ENCODE peak calls at places on chromosomes 12 and 14, in four cellular contexts. K is HepG2, A is WERI-Rb-1, C is nephron progenitor cell. Z is an unnamed sample.

GRCh38 chr12:49702676-49703228 is 4.5 kb downstream of the FMNL3 start:
- DNase-seq in K (no peak), A (no peak), C (no peak), Z (no peak)

GRCh38 chr12:132729541-132730320 is 19.1 kb downstream of the PGAM5 start:
- DNase-seq in K (no peak), A (peak), C (no peak), Z (peak)

GRCh38 chr14:43877351-43877900 is 629.7 kb downstream of the FSCB start:
- DNase-seq in K (no peak), A (no peak), C (no peak), Z (no peak)

GRCh38 chr14:104593710-104594121 is 10.9 kb downstream of the TMEM179 start:
- DNase-seq in K (no peak), A (no peak), C (peak), Z (no peak)

GRCh38 chr12:57430117-57430930 is 519 bp downstream of the R3HDM2 start:
- DNase-seq in K (no peak), A (no peak), C (peak), Z (peak)

GRCh38 chr14:105184461-105184860 is 3.3 kb upstream of the NUDT14 start:
- DNase-seq in K (no peak), A (no peak), C (no peak), Z (no peak)

GRCh38 chr12:87801860-87802720 is 227.1 kb downstream of the C12orf50 start:
- DNase-seq in K (no peak), A (no peak), C (no peak), Z (peak)

GRCh38 chr12:75471928-75472865 is 8.4 kb upstream of the GLIPR1 start:
- DNase-seq in K (no peak), A (no peak), C (no peak), Z (no peak)

GRCh38 chr14:22848391-22849164 is 12.2 kb downstream of the MMP14 start:
- DNase-seq in K (no peak), A (no peak), C (peak), Z (peak)

GRCh38 chr14:52650774-52651173 is 44.6 kb downstream of the ERO1A start:
- DNase-seq in K (peak), A (peak), C (no peak), Z (peak)

GRCh38 chr12:45989277-45989856 is 1.0 kb downstream of the SCAF11 start:
- DNase-seq in K (no peak), A (no peak), C (no peak), Z (peak)

GRCh38 chr12:121383601-121384019 is 16.3 kb upstream of the RNF34 start:
- DNase-seq in K (no peak), A (no peak), C (no peak), Z (no peak)